ENCODE peak calls at places on chromosome 2, in nine cellular contexts. W, Q, P, X, E, M, A, L and R are unnamed samples.

GRCh38 chr2:127423880-127424279 is 5.7 kb downstream of the PROC start:
- DNase-seq in L (no peak), P (no peak), W (no peak), A (no peak), X (no peak), M (no peak), Q (no peak), E (no peak), R (no peak)

GRCh38 chr2:233857511-233858118 is 3.3 kb upstream of the HJURP start:
- DNase-seq in W (peak), L (peak), P (no peak), A (peak), Q (peak), X (no peak), M (peak), E (peak), R (peak)

GRCh38 chr2:71721669-71722068 is 268.3 kb downstream of the DYSF start:
- DNase-seq in E (no peak), Q (no peak), P (no peak), L (no peak), A (no peak), X (no peak), W (no peak), M (no peak), R (no peak)

GRCh38 chr2:147696426-147696825 is 148.4 kb upstream of the ACVR2A start:
- DNase-seq in Q (no peak), E (no peak), P (peak), M (no peak), X (no peak), W (no peak), A (no peak), L (no peak), R (no peak)

GRCh38 chr2:118310016-118310877 is 222.0 kb downstream of the INSIG2 start:
- DNase-seq in P (peak), E (peak), M (peak), A (peak), X (peak), Q (peak), W (no peak), L (peak), R (peak)

GRCh38 chr2:241561811-241562210 is 3.3 kb downstream of the BOK start:
- DNase-seq in M (peak), W (no peak), L (no peak), A (peak), X (peak), Q (no peak), P (peak), E (no peak), R (no peak)

GRCh38 chr2:213119061-213119809 is 32.2 kb downstream of the IKZF2 start:
- DNase-seq in W (peak), A (no peak), Q (no peak), P (peak), M (peak), E (no peak), L (peak), X (no peak), R (no peak)

GRCh38 chr2:171957061-171957460 is 34.8 kb downstream of the HAT1 start:
- DNase-seq in A (no peak), W (no peak), E (no peak), Q (no peak), L (no peak), X (no peak), P (no peak), M (no peak), R (no peak)

GRCh38 chr2:70190086-70190412 is 770 bp downstream of the C2orf42 start:
- DNase-seq in A (no peak), P (no peak), M (peak), X (no peak), L (no peak), E (no peak), Q (no peak), W (no peak), R (no peak)

DNA sequence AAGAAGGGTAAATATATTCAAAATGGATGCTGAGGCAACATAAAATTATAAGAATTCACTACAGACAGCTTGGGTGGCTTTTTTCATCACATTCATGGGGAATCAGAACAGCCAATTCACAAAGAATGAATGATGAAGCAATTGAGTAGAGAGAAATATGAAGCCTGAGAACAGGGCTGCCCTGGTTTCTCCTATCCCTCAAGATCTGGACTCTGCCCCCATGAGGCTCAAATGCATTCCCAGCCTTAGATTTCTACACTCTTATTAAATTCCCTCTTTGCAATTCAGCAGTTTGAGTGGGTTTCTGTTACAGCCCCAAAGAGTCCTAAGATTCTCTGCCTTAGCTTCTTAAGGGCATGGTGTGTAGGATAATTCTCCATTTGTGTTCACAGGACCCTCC is 172.5 kb downstream of the MAIP1 start:
- DNase-seq in L (no peak), Q (no peak), X (no peak), M (peak), A (no peak), P (peak), E (no peak), W (no peak), R (no peak)
- TF ChIP-seq CTCF in L (no peak), Q (no peak), X (no peak), M (peak), A (no peak), P (peak), E (no peak), W (no peak), R (no peak)

GRCh38 chr2:240129311-240129710 is 6.8 kb downstream of the COPS9 start:
- DNase-seq in X (peak), E (no peak), M (no peak), L (no peak), A (peak), Q (no peak), W (no peak), P (no peak), R (no peak)
- TF ChIP-seq CTCF in X (no peak), E (no peak), M (no peak), L (no peak), A (no peak), Q (no peak), W (no peak), P (no peak), R (no peak)

GRCh38 chr2:64622443-64623231 is 31.1 kb downstream of the SERTAD2 start:
- DNase-seq in Q (peak), P (no peak), X (no peak), M (peak), L (no peak), E (peak), A (peak), W (no peak), R (no peak)
- TF ChIP-seq CTCF in Q (no peak), P (peak), X (peak), M (peak), L (no peak), E (no peak), A (peak), W (no peak), R (no peak)

GRCh38 chr2:53633441-53633840 is 134.2 kb upstream of the CHAC2 start:
- DNase-seq in W (no peak), L (no peak), X (no peak), Q (no peak), M (peak), E (no peak), A (no peak), P (peak), R (no peak)

GRCh38 chr2:53630001-53630606 is 137.5 kb upstream of the CHAC2 start:
- DNase-seq in M (no peak), P (peak), Q (no peak), L (no peak), A (no peak), W (no peak), E (no peak), X (no peak), R (no peak)

GRCh38 chr2:53631313-53632125 is 136.1 kb upstream of the CHAC2 start:
- DNase-seq in L (no peak), W (no peak), A (no peak), P (no peak), E (no peak), Q (no peak), X (no peak), M (no peak), R (no peak)

GRCh38 chr2:53632714-53633113 is 134.9 kb upstream of the CHAC2 start:
- DNase-seq in A (no peak), P (peak), W (no peak), Q (no peak), L (no peak), E (no peak), M (peak), X (no peak), R (no peak)

GRCh38 chr2:53632126-53632460 is 135.5 kb upstream of the CHAC2 start:
- DNase-seq in W (no peak), M (no peak), Q (no peak), P (no peak), L (no peak), A (no peak), X (no peak), E (no peak), R (no peak)
- TF ChIP-seq CTCF in W (no peak), M (no peak), Q (no peak), P (no peak), L (no peak), A (no peak), X (no peak), E (no peak), R (no peak)

GRCh38 chr2:167478196-167478595 is 589.9 kb downstream of the XIRP2 start:
- DNase-seq in P (no peak), A (no peak), M (no peak), W (no peak), X (no peak), L (no peak), E (no peak), Q (no peak), R (no peak)
- TF ChIP-seq CTCF in P (no peak), A (no peak), M (no peak), W (no peak), X (no peak), L (no peak), E (no peak), Q (no peak), R (no peak)

DNA sequence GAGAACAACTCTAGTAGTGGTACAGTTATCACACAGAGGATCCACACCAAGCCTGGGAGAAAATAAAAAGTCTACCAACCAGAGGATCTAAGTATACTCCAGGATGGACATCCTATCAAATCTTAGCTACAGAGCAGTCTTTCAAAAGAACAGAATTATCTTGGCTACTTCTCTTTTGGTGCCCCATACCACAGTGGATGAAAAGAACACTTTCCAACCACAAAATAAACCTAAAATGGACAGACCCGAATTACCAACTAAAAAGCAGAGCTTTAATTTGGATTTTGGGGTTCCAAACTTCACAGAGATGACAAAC is 116.1 kb downstream of the SRBD1 start:
- DNase-seq in E (no peak), Q (no peak), P (no peak), X (no peak), L (no peak), A (no peak), M (no peak), W (no peak), R (no peak)
- TF ChIP-seq CTCF in E (no peak), Q (no peak), P (no peak), X (no peak), L (peak), A (peak), M (no peak), W (peak), R (peak)